ENCODE peak calls at places on chromosome 9, in nine cellular contexts. One of them, this sample, is unnamed.
A peak's percentile ranks its signal among the peaks of the same experiment; 100 is the strongest.

GRCh38 chr9:33906769-33907168 is 89.8 kb downstream of the UBE2R2 start:
- DNase-seq in H1: no peak
- DNase-seq in K562: no peak
- DNase-seq in upper lobe of left lung: no peak
- DNase-seq in GM12878: no peak
- DNase-seq in sigmoid colon: no peak
- DNase-seq in stomach: no peak
- DNase-seq in transverse colon: no peak
- DNase-seq in HepG2: no peak
- DNase-seq in this sample: no peak

GRCh38 chr9:21983509-21983908 is 10.7 kb downstream of the CDKN2A start:
- DNase-seq in HepG2: no peak
- DNase-seq in K562: no peak
- DNase-seq in sigmoid colon: no peak
- DNase-seq in upper lobe of left lung: no peak
- DNase-seq in transverse colon: no peak
- DNase-seq in GM12878: no peak
- DNase-seq in H1: no peak
- DNase-seq in stomach: no peak
- DNase-seq in this sample: no peak

GRCh38 chr9:95857122-95857521 is 18.4 kb upstream of the ERCC6L2 start:
- DNase-seq in upper lobe of left lung: no peak
- DNase-seq in GM12878: no peak
- DNase-seq in sigmoid colon: no peak
- DNase-seq in H1: no peak
- DNase-seq in HepG2: peak; percentile 16
- DNase-seq in transverse colon: no peak
- DNase-seq in stomach: no peak
- DNase-seq in K562: no peak
- DNase-seq in this sample: no peak

GRCh38 chr9:89011683-89012082 is 20.4 kb downstream of the S1PR3 start:
- DNase-seq in upper lobe of left lung: no peak
- DNase-seq in GM12878: no peak
- DNase-seq in stomach: no peak
- DNase-seq in transverse colon: no peak
- DNase-seq in HepG2: no peak
- DNase-seq in sigmoid colon: no peak
- DNase-seq in K562: no peak
- DNase-seq in H1: no peak
- DNase-seq in this sample: no peak

GRCh38 chr9:38178282-38178681 is 109.3 kb upstream of the SHB start:
- DNase-seq in transverse colon: no peak
- DNase-seq in sigmoid colon: no peak
- DNase-seq in GM12878: no peak
- DNase-seq in upper lobe of left lung: peak; percentile 39
- DNase-seq in HepG2: no peak
- DNase-seq in K562: no peak
- DNase-seq in H1: no peak
- DNase-seq in stomach: no peak
- DNase-seq in this sample: no peak

GRCh38 chr9:136339173-136339957 is 12.0 kb downstream of the GPSM1 start:
- DNase-seq in upper lobe of left lung: peak; percentile 76
- DNase-seq in HepG2: peak; percentile 62
- DNase-seq in K562: peak; percentile 71
- DNase-seq in sigmoid colon: no peak
- DNase-seq in stomach: peak; percentile 85
- DNase-seq in GM12878: no peak
- DNase-seq in H1: peak; percentile 89
- DNase-seq in transverse colon: peak; percentile 79
- DNase-seq in this sample: no peak

GRCh38 chr9:121576281-121577075 is 75.0 kb upstream of the DAB2IP start:
- DNase-seq in transverse colon: no peak
- DNase-seq in sigmoid colon: no peak
- DNase-seq in HepG2: peak; percentile 25
- DNase-seq in K562: no peak
- DNase-seq in GM12878: no peak
- DNase-seq in stomach: no peak
- DNase-seq in H1: no peak
- DNase-seq in upper lobe of left lung: no peak
- DNase-seq in this sample: no peak

GRCh38 chr9:106862946-106863740 is at the start of gene ZNF462:
- DNase-seq in transverse colon: peak; percentile 47
- DNase-seq in upper lobe of left lung: no peak
- DNase-seq in HepG2: no peak
- DNase-seq in K562: no peak
- DNase-seq in H1: peak; percentile 54
- DNase-seq in sigmoid colon: peak; percentile 81
- DNase-seq in stomach: no peak
- DNase-seq in GM12878: no peak
- DNase-seq in this sample: no peak

GRCh38 chr9:137161558-137162483 is 8.0 kb downstream of the LRRC26 start:
- DNase-seq in K562: peak; percentile 83
- DNase-seq in HepG2: no peak
- DNase-seq in transverse colon: no peak
- DNase-seq in sigmoid colon: no peak
- DNase-seq in upper lobe of left lung: no peak
- DNase-seq in stomach: no peak
- DNase-seq in GM12878: no peak
- DNase-seq in H1: peak; percentile 76
- DNase-seq in this sample: no peak

GRCh38 chr9:137465000-137465769 is 6.1 kb upstream of the NSMF start:
- DNase-seq in GM12878: no peak
- DNase-seq in transverse colon: no peak
- DNase-seq in K562: no peak
- DNase-seq in HepG2: no peak
- DNase-seq in sigmoid colon: no peak
- DNase-seq in stomach: no peak
- DNase-seq in H1: no peak
- DNase-seq in upper lobe of left lung: no peak
- DNase-seq in this sample: peak; percentile 53

DNA sequence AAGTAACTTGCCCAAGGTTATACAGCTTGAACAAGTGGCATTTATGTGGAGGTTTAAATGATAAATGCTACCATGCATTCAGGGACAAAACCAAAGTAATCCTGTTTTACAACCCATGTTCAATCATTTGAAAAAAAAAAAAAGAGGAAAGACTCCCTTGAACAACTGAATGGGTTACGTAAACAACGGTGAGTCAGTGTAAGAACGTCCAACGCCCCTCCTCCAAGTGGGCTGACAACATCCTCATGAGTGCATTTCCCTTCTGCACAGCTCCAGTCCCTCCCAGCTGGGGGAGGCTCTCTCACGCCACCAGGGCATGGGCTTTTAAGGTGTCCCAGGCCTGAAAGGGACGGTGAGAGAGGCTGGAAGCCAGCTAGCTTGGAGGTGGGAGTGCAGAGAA is 90.0 kb downstream of the PRRT1B start:
- DNase-seq in H1: no peak
- DNase-seq in HepG2: peak; percentile 80
- DNase-seq in K562: peak; percentile 85
- DNase-seq in transverse colon: peak; percentile 90
- DNase-seq in GM12878: no peak
- DNase-seq in sigmoid colon: peak; percentile 94
- DNase-seq in stomach: peak; percentile 81
- DNase-seq in upper lobe of left lung: peak; percentile 97
- DNase-seq in this sample: peak; percentile 93
- TF ChIP-seq POLR2A in H1: no peak
- TF ChIP-seq POLR2A in HepG2: no peak
- TF ChIP-seq POLR2A in K562: no peak
- TF ChIP-seq POLR2A in transverse colon: peak; percentile 64
- TF ChIP-seq POLR2A in GM12878: no peak
- TF ChIP-seq POLR2A in sigmoid colon: no peak
- TF ChIP-seq POLR2A in stomach: no peak
- TF ChIP-seq POLR2A in upper lobe of left lung: no peak
- TF ChIP-seq POLR2A in this sample: no peak

DNA sequence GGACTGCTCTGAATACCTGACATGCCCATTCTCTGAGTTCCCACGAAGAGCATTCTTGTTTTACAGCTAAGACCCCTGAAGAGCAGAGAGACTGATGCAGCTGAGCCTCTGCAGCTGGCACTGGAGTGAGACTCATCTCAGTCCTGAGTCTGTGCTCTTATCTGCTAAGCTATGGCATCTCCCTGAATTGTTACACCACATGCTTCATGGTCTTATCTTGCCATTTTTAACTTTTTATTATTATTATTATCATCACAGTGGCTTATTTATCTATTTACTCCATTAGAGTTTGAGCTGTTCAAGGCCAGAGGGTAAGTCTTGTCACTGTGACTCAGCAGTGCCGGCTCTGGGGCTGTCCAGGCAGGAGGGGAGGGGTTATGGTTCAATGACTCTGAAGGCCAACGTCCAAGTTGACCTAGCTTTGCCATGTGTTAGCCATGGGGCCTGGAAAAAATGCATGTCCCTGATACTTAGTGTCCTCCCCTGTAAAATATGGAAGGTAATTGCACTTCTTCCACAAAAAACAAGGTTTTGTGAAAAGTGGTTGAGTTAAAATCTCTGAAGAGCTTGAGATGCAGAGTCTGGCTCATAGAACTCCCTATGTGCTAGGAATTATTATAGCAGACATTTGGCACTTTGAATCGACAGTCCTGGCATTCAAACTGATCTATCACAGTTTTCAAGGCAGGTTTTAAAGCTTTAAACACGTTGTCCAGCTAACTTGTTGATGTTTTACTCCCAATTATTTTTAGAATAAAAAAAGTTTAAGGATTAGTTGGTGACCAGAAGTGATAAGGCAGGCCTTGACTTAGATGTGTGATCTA is 94.6 kb downstream of the ALDH1A1 start:
- DNase-seq in HepG2: peak; percentile 94
- DNase-seq in K562: peak; percentile 48
- DNase-seq in stomach: peak; percentile 59
- DNase-seq in H1: no peak
- DNase-seq in sigmoid colon: no peak
- DNase-seq in transverse colon: peak; percentile 49
- DNase-seq in GM12878: no peak
- DNase-seq in upper lobe of left lung: peak; percentile 25
- DNase-seq in this sample: no peak
- TF ChIP-seq EP300 in HepG2: peak; percentile 86
- TF ChIP-seq EP300 in K562: no peak
- TF ChIP-seq EP300 in stomach: no peak
- TF ChIP-seq EP300 in H1: no peak
- TF ChIP-seq EP300 in sigmoid colon: no peak
- TF ChIP-seq EP300 in transverse colon: no peak
- TF ChIP-seq EP300 in GM12878: no peak
- TF ChIP-seq EP300 in upper lobe of left lung: no peak
- TF ChIP-seq EP300 in this sample: no peak

GRCh38 chr9:129458155-129458661 is 162.7 kb downstream of the C9orf50 start:
- DNase-seq in sigmoid colon: peak; percentile 80
- DNase-seq in upper lobe of left lung: peak; percentile 80
- DNase-seq in HepG2: peak; percentile 51
- DNase-seq in stomach: peak; percentile 60
- DNase-seq in H1: no peak
- DNase-seq in K562: no peak
- DNase-seq in transverse colon: peak; percentile 54
- DNase-seq in GM12878: peak; percentile 24
- DNase-seq in this sample: no peak

GRCh38 chr9:129459550-129460322 is 161.2 kb downstream of the C9orf50 start:
- DNase-seq in transverse colon: peak; percentile 33
- DNase-seq in stomach: no peak
- DNase-seq in K562: no peak
- DNase-seq in H1: peak; percentile 71
- DNase-seq in sigmoid colon: peak; percentile 70
- DNase-seq in HepG2: no peak
- DNase-seq in upper lobe of left lung: no peak
- DNase-seq in GM12878: no peak
- DNase-seq in this sample: no peak

GRCh38 chr9:129462360-129462759 is 158.5 kb downstream of the C9orf50 start:
- DNase-seq in HepG2: no peak
- DNase-seq in upper lobe of left lung: no peak
- DNase-seq in sigmoid colon: no peak
- DNase-seq in GM12878: no peak
- DNase-seq in stomach: no peak
- DNase-seq in transverse colon: no peak
- DNase-seq in H1: no peak
- DNase-seq in K562: no peak
- DNase-seq in this sample: no peak

GRCh38 chr9:129458663-129459549 is 162.0 kb downstream of the C9orf50 start:
- DNase-seq in H1: no peak
- DNase-seq in HepG2: no peak
- DNase-seq in stomach: peak; percentile 86
- DNase-seq in GM12878: no peak
- DNase-seq in transverse colon: peak; percentile 47
- DNase-seq in upper lobe of left lung: peak; percentile 64
- DNase-seq in sigmoid colon: peak; percentile 86
- DNase-seq in K562: no peak
- DNase-seq in this sample: no peak

GRCh38 chr9:129460323-129461261 is 160.3 kb downstream of the C9orf50 start:
- DNase-seq in stomach: peak; percentile 97
- DNase-seq in K562: peak; percentile 96
- DNase-seq in transverse colon: peak; percentile 96
- DNase-seq in sigmoid colon: peak; percentile 99
- DNase-seq in upper lobe of left lung: peak; percentile 99
- DNase-seq in H1: peak; percentile 83
- DNase-seq in HepG2: peak; percentile 94
- DNase-seq in GM12878: peak; percentile 59
- DNase-seq in this sample: peak; percentile 97
- TF ChIP-seq POLR2AphosphoS5 in stomach: peak; percentile 66
- TF ChIP-seq POLR2AphosphoS5 in K562: peak; percentile 71
- TF ChIP-seq POLR2AphosphoS5 in transverse colon: peak; percentile 78
- TF ChIP-seq POLR2AphosphoS5 in sigmoid colon: peak; percentile 86
- TF ChIP-seq POLR2AphosphoS5 in upper lobe of left lung: peak; percentile 85
- TF ChIP-seq POLR2AphosphoS5 in H1: no peak
- TF ChIP-seq POLR2AphosphoS5 in HepG2: peak; percentile 61
- TF ChIP-seq POLR2AphosphoS5 in GM12878: no peak
- TF ChIP-seq POLR2AphosphoS5 in this sample: peak; percentile 46

GRCh38 chr9:91421987-91422765 is 1.5 kb downstream of the NFIL3 start:
- DNase-seq in H1: no peak
- DNase-seq in HepG2: peak; percentile 40
- DNase-seq in upper lobe of left lung: no peak
- DNase-seq in transverse colon: peak; percentile 23
- DNase-seq in GM12878: no peak
- DNase-seq in stomach: no peak
- DNase-seq in sigmoid colon: no peak
- DNase-seq in K562: no peak
- DNase-seq in this sample: no peak

GRCh38 chr9:91421022-91421765 is 2.4 kb downstream of the NFIL3 start:
- DNase-seq in GM12878: no peak
- DNase-seq in K562: no peak
- DNase-seq in transverse colon: peak; percentile 30
- DNase-seq in H1: peak; percentile 66
- DNase-seq in sigmoid colon: peak; percentile 77
- DNase-seq in stomach: no peak
- DNase-seq in upper lobe of left lung: peak; percentile 45
- DNase-seq in HepG2: peak; percentile 36
- DNase-seq in this sample: no peak

GRCh38 chr9:91419222-91420191 is 4.1 kb downstream of the NFIL3 start:
- DNase-seq in transverse colon: peak; percentile 57
- DNase-seq in K562: peak; percentile 19
- DNase-seq in stomach: peak; percentile 53
- DNase-seq in upper lobe of left lung: peak; percentile 91
- DNase-seq in GM12878: no peak
- DNase-seq in H1: no peak
- DNase-seq in sigmoid colon: peak; percentile 88
- DNase-seq in HepG2: peak; percentile 92
- DNase-seq in this sample: peak; percentile 84

GRCh38 chr9:91422832-91423711 is 560 bp downstream of the NFIL3 start:
- DNase-seq in upper lobe of left lung: peak; percentile 66
- DNase-seq in stomach: peak; percentile 63
- DNase-seq in HepG2: peak; percentile 44
- DNase-seq in GM12878: no peak
- DNase-seq in sigmoid colon: peak; percentile 96
- DNase-seq in K562: no peak
- DNase-seq in transverse colon: peak; percentile 75
- DNase-seq in H1: peak; percentile 72
- DNase-seq in this sample: peak; percentile 89

GRCh38 chr9:91420471-91421021 is 3.1 kb downstream of the NFIL3 start:
- DNase-seq in transverse colon: no peak
- DNase-seq in K562: no peak
- DNase-seq in GM12878: no peak
- DNase-seq in sigmoid colon: no peak
- DNase-seq in stomach: no peak
- DNase-seq in H1: no peak
- DNase-seq in upper lobe of left lung: no peak
- DNase-seq in HepG2: peak; percentile 9
- DNase-seq in this sample: no peak
- TF ChIP-seq POLR2A in transverse colon: no peak
- TF ChIP-seq POLR2A in K562: no peak
- TF ChIP-seq POLR2A in GM12878: no peak
- TF ChIP-seq POLR2A in sigmoid colon: no peak
- TF ChIP-seq POLR2A in stomach: no peak
- TF ChIP-seq POLR2A in H1: no peak
- TF ChIP-seq POLR2A in upper lobe of left lung: no peak
- TF ChIP-seq POLR2A in HepG2: no peak
- TF ChIP-seq POLR2A in this sample: no peak

This sample was measured in suprapubic skin.